ENCODE peak calls at places on chromosome 6, in eight cellular contexts. One of them, this sample, is unnamed.

GRCh38 chr6:35496036-35496850 is 636 bp downstream of the TEAD3 start:
- DNase-seq in iPS DF 6.9: no peak
- DNase-seq in NB4: peak
- DNase-seq in lower lobe of right lung: no peak
- DNase-seq in heart right ventricle: peak
- DNase-seq in aorta: peak
- DNase-seq in esophagus squamous epithelium: no peak
- DNase-seq in GM23248: peak
- DNase-seq in this sample: no peak

GRCh38 chr6:109612268-109612667 is 78.7 kb downstream of the AK9 start:
- DNase-seq in esophagus squamous epithelium: no peak
- DNase-seq in lower lobe of right lung: no peak
- DNase-seq in heart right ventricle: no peak
- DNase-seq in NB4: no peak
- DNase-seq in GM23248: no peak
- DNase-seq in aorta: no peak
- DNase-seq in iPS DF 6.9: no peak
- DNase-seq in this sample: no peak

GRCh38 chr6:90940812-90941481 is 354.1 kb upstream of the MAP3K7 start:
- DNase-seq in iPS DF 6.9: peak
- DNase-seq in lower lobe of right lung: no peak
- DNase-seq in aorta: no peak
- DNase-seq in GM23248: peak
- DNase-seq in esophagus squamous epithelium: no peak
- DNase-seq in heart right ventricle: no peak
- DNase-seq in NB4: peak
- DNase-seq in this sample: peak

GRCh38 chr6:75230484-75231325 is 12.9 kb downstream of the COX7A2 start:
- DNase-seq in NB4: peak
- DNase-seq in GM23248: peak
- DNase-seq in heart right ventricle: peak
- DNase-seq in esophagus squamous epithelium: no peak
- DNase-seq in iPS DF 6.9: no peak
- DNase-seq in lower lobe of right lung: no peak
- DNase-seq in aorta: no peak
- DNase-seq in this sample: no peak

GRCh38 chr6:111631018-111631417 is 25.3 kb upstream of the TRAF3IP2 start:
- DNase-seq in GM23248: no peak
- DNase-seq in aorta: no peak
- DNase-seq in esophagus squamous epithelium: no peak
- DNase-seq in lower lobe of right lung: no peak
- DNase-seq in heart right ventricle: no peak
- DNase-seq in iPS DF 6.9: no peak
- DNase-seq in NB4: no peak
- DNase-seq in this sample: no peak

GRCh38 chr6:41009669-41010068 is 29.4 kb downstream of the UNC5CL start:
- DNase-seq in esophagus squamous epithelium: no peak
- DNase-seq in NB4: no peak
- DNase-seq in aorta: no peak
- DNase-seq in lower lobe of right lung: no peak
- DNase-seq in GM23248: no peak
- DNase-seq in heart right ventricle: no peak
- DNase-seq in iPS DF 6.9: no peak
- DNase-seq in this sample: no peak

GRCh38 chr6:13590574-13591153 is 16.3 kb downstream of the SIRT5 start:
- DNase-seq in lower lobe of right lung: no peak
- DNase-seq in heart right ventricle: no peak
- DNase-seq in esophagus squamous epithelium: no peak
- DNase-seq in GM23248: no peak
- DNase-seq in iPS DF 6.9: no peak
- DNase-seq in NB4: no peak
- DNase-seq in aorta: no peak
- DNase-seq in this sample: no peak

GRCh38 chr6:36858407-36858981 is 16.1 kb downstream of the PPIL1 start:
- DNase-seq in iPS DF 6.9: no peak
- DNase-seq in GM23248: peak
- DNase-seq in heart right ventricle: no peak
- DNase-seq in lower lobe of right lung: no peak
- DNase-seq in aorta: no peak
- DNase-seq in esophagus squamous epithelium: no peak
- DNase-seq in NB4: no peak
- DNase-seq in this sample: no peak

GRCh38 chr6:132446136-132446535 is 44.9 kb upstream of the MOXD1 start:
- DNase-seq in GM23248: no peak
- DNase-seq in esophagus squamous epithelium: no peak
- DNase-seq in aorta: no peak
- DNase-seq in lower lobe of right lung: no peak
- DNase-seq in NB4: no peak
- DNase-seq in iPS DF 6.9: no peak
- DNase-seq in heart right ventricle: no peak
- DNase-seq in this sample: no peak

GRCh38 chr6:116691154-116691553 is 10.1 kb downstream of the KPNA5 start:
- DNase-seq in heart right ventricle: no peak
- DNase-seq in lower lobe of right lung: no peak
- DNase-seq in NB4: no peak
- DNase-seq in esophagus squamous epithelium: no peak
- DNase-seq in iPS DF 6.9: no peak
- DNase-seq in GM23248: no peak
- DNase-seq in aorta: no peak
- DNase-seq in this sample: no peak

GRCh38 chr6:134296762-134297161 is 21.1 kb downstream of the SGK1 start:
- DNase-seq in heart right ventricle: no peak
- DNase-seq in lower lobe of right lung: no peak
- DNase-seq in NB4: no peak
- DNase-seq in esophagus squamous epithelium: no peak
- DNase-seq in iPS DF 6.9: no peak
- DNase-seq in GM23248: no peak
- DNase-seq in aorta: no peak
- DNase-seq in this sample: no peak

GRCh38 chr6:9520417-9521151 is 894.3 kb downstream of the TFAP2A start:
- DNase-seq in aorta: no peak
- DNase-seq in NB4: peak
- DNase-seq in iPS DF 6.9: no peak
- DNase-seq in esophagus squamous epithelium: no peak
- DNase-seq in lower lobe of right lung: no peak
- DNase-seq in heart right ventricle: no peak
- DNase-seq in GM23248: peak
- DNase-seq in this sample: peak

GRCh38 chr6:168154263-168154917 is 75.4 kb upstream of the FRMD1 start:
- DNase-seq in heart right ventricle: no peak
- DNase-seq in esophagus squamous epithelium: no peak
- DNase-seq in iPS DF 6.9: no peak
- DNase-seq in NB4: no peak
- DNase-seq in aorta: no peak
- DNase-seq in GM23248: no peak
- DNase-seq in lower lobe of right lung: no peak
- DNase-seq in this sample: no peak

GRCh38 chr6:41622210-41622990 is 15.9 kb upstream of the MDFI start:
- DNase-seq in iPS DF 6.9: no peak
- DNase-seq in GM23248: no peak
- DNase-seq in lower lobe of right lung: no peak
- DNase-seq in NB4: no peak
- DNase-seq in esophagus squamous epithelium: no peak
- DNase-seq in heart right ventricle: no peak
- DNase-seq in aorta: no peak
- DNase-seq in this sample: no peak

GRCh38 chr6:3747100-3747737 is 4.3 kb downstream of the PXDC1 start:
- DNase-seq in aorta: peak
- DNase-seq in GM23248: no peak
- DNase-seq in NB4: no peak
- DNase-seq in esophagus squamous epithelium: no peak
- DNase-seq in lower lobe of right lung: no peak
- DNase-seq in heart right ventricle: no peak
- DNase-seq in iPS DF 6.9: no peak
- DNase-seq in this sample: no peak

GRCh38 chr6:147390909-147391536 is 117.5 kb upstream of the SAMD5 start:
- DNase-seq in aorta: no peak
- DNase-seq in GM23248: peak
- DNase-seq in lower lobe of right lung: no peak
- DNase-seq in esophagus squamous epithelium: no peak
- DNase-seq in heart right ventricle: no peak
- DNase-seq in NB4: peak
- DNase-seq in iPS DF 6.9: no peak
- DNase-seq in this sample: no peak

GRCh38 chr6:134539865-134540323 is 222.0 kb upstream of the SGK1 start:
- DNase-seq in lower lobe of right lung: no peak
- DNase-seq in aorta: no peak
- DNase-seq in esophagus squamous epithelium: no peak
- DNase-seq in iPS DF 6.9: no peak
- DNase-seq in NB4: peak
- DNase-seq in GM23248: no peak
- DNase-seq in heart right ventricle: peak
- DNase-seq in this sample: no peak

GRCh38 chr6:87907521-87907920 is 140.1 kb upstream of the SPACA1 start:
- DNase-seq in heart right ventricle: no peak
- DNase-seq in GM23248: peak
- DNase-seq in NB4: peak
- DNase-seq in lower lobe of right lung: no peak
- DNase-seq in aorta: no peak
- DNase-seq in iPS DF 6.9: no peak
- DNase-seq in esophagus squamous epithelium: no peak
- DNase-seq in this sample: peak

GRCh38 chr6:41598670-41599014 is 39.6 kb upstream of the MDFI start:
- DNase-seq in iPS DF 6.9: no peak
- DNase-seq in GM23248: no peak
- DNase-seq in esophagus squamous epithelium: no peak
- DNase-seq in NB4: no peak
- DNase-seq in heart right ventricle: no peak
- DNase-seq in lower lobe of right lung: no peak
- DNase-seq in aorta: no peak
- DNase-seq in this sample: no peak

GRCh38 chr6:156851447-156851846 is 74.3 kb downstream of the ARID1B start:
- DNase-seq in aorta: no peak
- DNase-seq in iPS DF 6.9: no peak
- DNase-seq in GM23248: no peak
- DNase-seq in lower lobe of right lung: no peak
- DNase-seq in esophagus squamous epithelium: no peak
- DNase-seq in heart right ventricle: no peak
- DNase-seq in NB4: no peak
- DNase-seq in this sample: no peak
- H3K4me3 ChIP-seq in aorta: no peak
- H3K4me3 ChIP-seq in iPS DF 6.9: no peak
- H3K4me3 ChIP-seq in GM23248: no peak
- H3K4me3 ChIP-seq in lower lobe of right lung: no peak
- H3K4me3 ChIP-seq in esophagus squamous epithelium: no peak
- H3K4me3 ChIP-seq in heart right ventricle: no peak
- H3K4me3 ChIP-seq in NB4: no peak
- H3K4me3 ChIP-seq in this sample: no peak

DNA sequence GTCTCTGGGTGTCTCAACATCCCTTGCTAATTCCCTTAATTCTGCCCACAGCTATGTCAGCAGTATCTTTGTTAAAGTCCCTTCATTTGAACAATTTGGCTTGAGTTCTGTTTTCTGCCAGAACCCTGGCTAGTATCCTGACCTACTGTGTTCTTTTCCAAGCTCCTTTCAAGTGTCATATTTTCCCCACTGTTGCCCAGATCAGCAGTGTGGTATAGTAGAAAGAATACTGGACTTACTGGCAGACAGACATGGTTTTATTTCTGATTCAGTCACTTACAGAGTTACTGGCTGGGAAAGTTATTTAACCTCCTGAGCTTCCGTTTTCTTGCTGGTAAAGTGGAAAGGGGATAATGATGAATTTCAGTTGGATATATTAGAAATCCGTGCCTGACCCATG is 39.8 kb upstream of the RAB23 start:
- DNase-seq in lower lobe of right lung: no peak
- DNase-seq in esophagus squamous epithelium: no peak
- DNase-seq in GM23248: peak
- DNase-seq in heart right ventricle: no peak
- DNase-seq in aorta: no peak
- DNase-seq in iPS DF 6.9: no peak
- DNase-seq in NB4: no peak
- DNase-seq in this sample: no peak
- H3K4me3 ChIP-seq in lower lobe of right lung: no peak
- H3K4me3 ChIP-seq in esophagus squamous epithelium: no peak
- H3K4me3 ChIP-seq in GM23248: peak
- H3K4me3 ChIP-seq in heart right ventricle: no peak
- H3K4me3 ChIP-seq in aorta: no peak
- H3K4me3 ChIP-seq in iPS DF 6.9: no peak
- H3K4me3 ChIP-seq in NB4: no peak
- H3K4me3 ChIP-seq in this sample: no peak

GRCh38 chr6:73264446-73264845 is 1.4 kb upstream of the KHDC1 start:
- DNase-seq in esophagus squamous epithelium: no peak
- DNase-seq in iPS DF 6.9: no peak
- DNase-seq in GM23248: no peak
- DNase-seq in lower lobe of right lung: no peak
- DNase-seq in heart right ventricle: no peak
- DNase-seq in NB4: no peak
- DNase-seq in aorta: no peak
- DNase-seq in this sample: no peak
- H3K4me3 ChIP-seq in esophagus squamous epithelium: no peak
- H3K4me3 ChIP-seq in iPS DF 6.9: no peak
- H3K4me3 ChIP-seq in GM23248: no peak
- H3K4me3 ChIP-seq in lower lobe of right lung: no peak
- H3K4me3 ChIP-seq in heart right ventricle: no peak
- H3K4me3 ChIP-seq in NB4: no peak
- H3K4me3 ChIP-seq in aorta: no peak
- H3K4me3 ChIP-seq in this sample: no peak

GRCh38 chr6:79946773-79947190 is 571 bp downstream of the ELOVL4 start:
- DNase-seq in NB4: peak
- DNase-seq in lower lobe of right lung: peak
- DNase-seq in iPS DF 6.9: no peak
- DNase-seq in esophagus squamous epithelium: no peak
- DNase-seq in aorta: peak
- DNase-seq in heart right ventricle: no peak
- DNase-seq in GM23248: peak
- DNase-seq in this sample: no peak

GRCh38 chr6:79941489-79942151 is 5.7 kb downstream of the ELOVL4 start:
- DNase-seq in aorta: no peak
- DNase-seq in heart right ventricle: no peak
- DNase-seq in GM23248: no peak
- DNase-seq in lower lobe of right lung: no peak
- DNase-seq in NB4: no peak
- DNase-seq in esophagus squamous epithelium: no peak
- DNase-seq in iPS DF 6.9: no peak
- DNase-seq in this sample: no peak

GRCh38 chr6:79947191-79948173 is at the start of gene ELOVL4:
- DNase-seq in iPS DF 6.9: peak
- DNase-seq in heart right ventricle: peak
- DNase-seq in NB4: peak
- DNase-seq in GM23248: peak
- DNase-seq in aorta: peak
- DNase-seq in lower lobe of right lung: peak
- DNase-seq in esophagus squamous epithelium: no peak
- DNase-seq in this sample: no peak

GRCh38 chr6:79946242-79946641 is 1.1 kb downstream of the ELOVL4 start:
- DNase-seq in esophagus squamous epithelium: no peak
- DNase-seq in heart right ventricle: no peak
- DNase-seq in iPS DF 6.9: no peak
- DNase-seq in lower lobe of right lung: no peak
- DNase-seq in aorta: no peak
- DNase-seq in GM23248: peak
- DNase-seq in NB4: peak
- DNase-seq in this sample: no peak

DNA sequence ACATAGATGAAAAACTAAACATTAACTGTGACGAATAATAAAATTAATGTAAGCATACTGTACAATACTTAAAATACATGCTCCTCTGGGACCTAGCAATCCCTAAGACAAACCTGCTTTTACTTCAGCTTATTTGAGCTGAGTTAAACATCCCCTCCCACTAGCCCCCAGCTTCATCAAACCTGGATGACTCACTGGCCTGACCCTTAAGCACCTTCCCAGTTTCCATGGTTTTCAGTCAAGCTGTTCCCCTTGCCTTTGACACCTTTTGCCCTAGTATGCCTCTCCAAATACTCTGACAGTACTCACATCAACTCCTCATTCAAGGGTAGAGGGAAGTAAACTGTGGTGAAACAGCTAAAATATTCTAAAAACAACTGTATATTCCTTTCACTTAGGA is 4.2 kb downstream of the ELOVL4 start:
- DNase-seq in heart right ventricle: no peak
- DNase-seq in esophagus squamous epithelium: no peak
- DNase-seq in lower lobe of right lung: no peak
- DNase-seq in iPS DF 6.9: no peak
- DNase-seq in GM23248: no peak
- DNase-seq in NB4: no peak
- DNase-seq in aorta: no peak
- DNase-seq in this sample: no peak
- H3K4me3 ChIP-seq in heart right ventricle: no peak
- H3K4me3 ChIP-seq in esophagus squamous epithelium: no peak
- H3K4me3 ChIP-seq in lower lobe of right lung: no peak
- H3K4me3 ChIP-seq in iPS DF 6.9: no peak
- H3K4me3 ChIP-seq in GM23248: no peak
- H3K4me3 ChIP-seq in NB4: no peak
- H3K4me3 ChIP-seq in aorta: no peak
- H3K4me3 ChIP-seq in this sample: no peak

This sample was measured in AG04449.